ENCODE peak calls at places on chromosomes 3 and 15, in four cellular contexts. One of them, this sample, is unnamed.

GRCh38 chr3:127900536-127900935 is 14.5 kb upstream of the KBTBD12 start:
- DNase-seq in CD4-positive, CD25-positive, alpha-beta regulatory T cell: no peak
- DNase-seq in HT1080: no peak
- DNase-seq in pancreas: no peak
- DNase-seq in this sample: no peak

GRCh38 chr3:69428657-69429255 is 42.9 kb upstream of the FRMD4B start:
- DNase-seq in CD4-positive, CD25-positive, alpha-beta regulatory T cell: no peak
- DNase-seq in HT1080: no peak
- DNase-seq in pancreas: no peak
- DNase-seq in this sample: no peak

GRCh38 chr3:4416427-4416826 is 50.6 kb downstream of the SUMF1 start:
- DNase-seq in CD4-positive, CD25-positive, alpha-beta regulatory T cell: no peak
- DNase-seq in HT1080: no peak
- DNase-seq in pancreas: no peak
- DNase-seq in this sample: no peak

GRCh38 chr15:41695750-41696436 is 35.7 kb downstream of the MGA start:
- DNase-seq in CD4-positive, CD25-positive, alpha-beta regulatory T cell: peak
- DNase-seq in HT1080: peak
- DNase-seq in pancreas: no peak
- DNase-seq in this sample: peak

GRCh38 chr15:74816624-74817369 is 4.2 kb downstream of the LMAN1L start:
- DNase-seq in CD4-positive, CD25-positive, alpha-beta regulatory T cell: no peak
- DNase-seq in HT1080: no peak
- DNase-seq in pancreas: no peak
- DNase-seq in this sample: no peak

GRCh38 chr3:58659051-58659675 is 7.4 kb downstream of the FAM3D start:
- DNase-seq in CD4-positive, CD25-positive, alpha-beta regulatory T cell: no peak
- DNase-seq in HT1080: peak
- DNase-seq in pancreas: no peak
- DNase-seq in this sample: no peak

GRCh38 chr3:53269888-53270880 is 14.4 kb upstream of the TKT start:
- DNase-seq in CD4-positive, CD25-positive, alpha-beta regulatory T cell: no peak
- DNase-seq in HT1080: peak
- DNase-seq in pancreas: peak
- DNase-seq in this sample: no peak

GRCh38 chr15:45634442-45635190 is at the start of gene SQOR:
- DNase-seq in CD4-positive, CD25-positive, alpha-beta regulatory T cell: peak
- DNase-seq in HT1080: peak
- DNase-seq in pancreas: peak
- DNase-seq in this sample: peak

GRCh38 chr15:90364251-90364650 is 12.2 kb downstream of the ZNF774 start:
- DNase-seq in CD4-positive, CD25-positive, alpha-beta regulatory T cell: no peak
- DNase-seq in HT1080: peak
- DNase-seq in pancreas: no peak
- DNase-seq in this sample: no peak

GRCh38 chr15:40322531-40323238 is 807 bp upstream of the INAFM2 start:
- DNase-seq in CD4-positive, CD25-positive, alpha-beta regulatory T cell: no peak
- DNase-seq in HT1080: no peak
- DNase-seq in pancreas: no peak
- DNase-seq in this sample: no peak

GRCh38 chr3:125643127-125643526 is 47.8 kb upstream of the OSBPL11 start:
- DNase-seq in CD4-positive, CD25-positive, alpha-beta regulatory T cell: no peak
- DNase-seq in HT1080: no peak
- DNase-seq in pancreas: no peak
- DNase-seq in this sample: no peak

GRCh38 chr3:139630532-139630931 is 47.2 kb downstream of the NMNAT3 start:
- DNase-seq in CD4-positive, CD25-positive, alpha-beta regulatory T cell: no peak
- DNase-seq in HT1080: no peak
- DNase-seq in pancreas: no peak
- DNase-seq in this sample: no peak

GRCh38 chr3:187130346-187131066 is 8.8 kb downstream of the RPL39L start:
- DNase-seq in CD4-positive, CD25-positive, alpha-beta regulatory T cell: peak
- DNase-seq in HT1080: peak
- DNase-seq in pancreas: no peak
- DNase-seq in this sample: peak

GRCh38 chr3:184156522-184156955 is 1.4 kb downstream of the DVL3 start:
- DNase-seq in CD4-positive, CD25-positive, alpha-beta regulatory T cell: no peak
- DNase-seq in HT1080: peak
- DNase-seq in pancreas: no peak
- DNase-seq in this sample: no peak

GRCh38 chr15:56913670-56914069 is 4.8 kb upstream of the TCF12 start:
- DNase-seq in CD4-positive, CD25-positive, alpha-beta regulatory T cell: no peak
- DNase-seq in HT1080: no peak
- DNase-seq in pancreas: no peak
- DNase-seq in this sample: no peak

GRCh38 chr3:59480486-59480995 is 430.7 kb upstream of the CFAP20DC start:
- DNase-seq in CD4-positive, CD25-positive, alpha-beta regulatory T cell: no peak
- DNase-seq in HT1080: peak
- DNase-seq in pancreas: no peak
- DNase-seq in this sample: no peak

GRCh38 chr3:173912126-173912525 is 514.6 kb downstream of the NLGN1 start:
- DNase-seq in CD4-positive, CD25-positive, alpha-beta regulatory T cell: no peak
- DNase-seq in HT1080: no peak
- DNase-seq in pancreas: no peak
- DNase-seq in this sample: no peak

GRCh38 chr3:30161370-30161769 is 445.0 kb upstream of the TGFBR2 start:
- DNase-seq in CD4-positive, CD25-positive, alpha-beta regulatory T cell: no peak
- DNase-seq in HT1080: no peak
- DNase-seq in pancreas: peak
- DNase-seq in this sample: no peak

GRCh38 chr15:62790531-62790930 is 252.0 kb upstream of the TPM1 start:
- DNase-seq in CD4-positive, CD25-positive, alpha-beta regulatory T cell: no peak
- DNase-seq in HT1080: no peak
- DNase-seq in pancreas: no peak
- DNase-seq in this sample: no peak

GRCh38 chr3:171806200-171807128 is 3.8 kb downstream of the PLD1 start:
- DNase-seq in CD4-positive, CD25-positive, alpha-beta regulatory T cell: no peak
- DNase-seq in HT1080: peak
- DNase-seq in pancreas: no peak
- DNase-seq in this sample: no peak

GRCh38 chr3:70999730-71000129 is 583.8 kb downstream of the FOXP1 start:
- DNase-seq in CD4-positive, CD25-positive, alpha-beta regulatory T cell: no peak
- DNase-seq in HT1080: peak
- DNase-seq in pancreas: no peak
- DNase-seq in this sample: no peak

This sample was measured in central memory CD4-positive, alpha-beta T cell.